ENCODE peak calls at places on chromosomes 5 and 9, in four cellular contexts. T is WTC11, D is H1, P is K562. Q is an unnamed sample.
A peak's percentile ranks its signal among the peaks of the same experiment; 100 is the strongest.

GRCh38 chr9:12784461-12785250 is 9.8 kb downstream of the LURAP1L start:
- DNase-seq in T (no peak), D (no peak), P (peak; percentile 48), Q (no peak)

GRCh38 chr9:88400021-88400420 is 11.8 kb downstream of the SPIN1 start:
- DNase-seq in T (no peak), D (peak; percentile 30), P (no peak), Q (no peak)

GRCh38 chr9:131188986-131189385 is 63.6 kb downstream of the NUP214 start:
- DNase-seq in T (no peak), D (no peak), P (no peak), Q (no peak)

GRCh38 chr5:2697446-2698200 is 53.9 kb downstream of the IRX2 start:
- DNase-seq in T (no peak), D (no peak), P (peak; percentile 15), Q (no peak)

GRCh38 chr9:93994132-93994531 is 39.0 kb upstream of the BARX1 start:
- DNase-seq in T (no peak), D (no peak), P (no peak), Q (no peak)

GRCh38 chr9:135440620-135441019 is 39.0 kb upstream of the PPP1R26 start:
- DNase-seq in T (peak; percentile 24), D (no peak), P (peak; percentile 91), Q (no peak)

GRCh38 chr5:175840050-175840841 is 31.1 kb upstream of the CPLX2 start:
- DNase-seq in T (no peak), D (no peak), P (peak; percentile 30), Q (no peak)

GRCh38 chr5:172110921-172111873 is 76.8 kb downstream of the STK10 start:
- DNase-seq in T (no peak), D (no peak), P (peak; percentile 50), Q (peak; percentile 59)

GRCh38 chr5:115262405-115263247 is at the start of gene PGGT1B:
- DNase-seq in T (peak; percentile 72), D (peak; percentile 86), P (peak; percentile 80), Q (peak; percentile 90)

GRCh38 chr5:169647566-169647965 is 10.5 kb downstream of the DOCK2 start:
- DNase-seq in T (no peak), D (no peak), P (no peak), Q (no peak)

DNA sequence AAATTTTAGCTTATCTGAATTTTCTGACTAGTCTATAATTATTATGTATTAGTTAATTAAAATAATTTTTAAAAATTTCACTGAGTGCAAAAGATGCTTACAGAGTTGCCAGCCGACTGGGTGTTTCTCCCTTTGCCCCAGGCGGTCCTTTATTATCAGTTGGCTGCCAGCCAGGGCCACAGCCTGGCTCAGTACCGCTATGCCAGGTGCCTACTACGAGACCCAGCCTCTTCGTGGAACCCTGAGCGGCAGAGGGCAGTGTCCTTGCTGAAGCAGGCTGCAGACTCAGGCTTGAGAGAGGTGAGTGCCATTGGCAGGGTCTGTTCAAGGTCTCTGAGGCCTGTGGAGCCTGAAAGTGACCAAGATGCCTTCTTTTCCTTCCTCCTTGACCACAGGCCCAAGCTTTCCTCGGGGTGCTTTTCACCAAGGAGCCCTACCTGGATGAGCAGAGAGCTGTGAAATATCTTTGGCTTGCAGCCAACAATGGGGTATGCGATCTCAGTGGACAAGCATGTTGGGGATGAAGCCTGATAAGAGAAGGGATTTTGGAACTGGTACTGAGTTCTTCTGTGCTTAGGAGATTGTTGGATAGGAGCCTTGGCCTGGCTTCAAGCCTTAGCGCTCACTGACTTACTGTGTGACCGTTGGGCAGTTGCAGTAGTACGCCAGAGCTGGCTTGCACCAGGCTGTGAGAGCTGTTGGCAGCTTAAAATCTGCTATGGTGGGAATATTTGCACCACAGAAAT is 10.6 kb downstream of the DELE1 start:
- DNase-seq in T (no peak), D (no peak), P (peak; percentile 16), Q (peak; percentile 84)
- TF ChIP-seq TEAD4 in T (no peak), D (no peak), P (no peak), Q (no peak)

GRCh38 chr5:159971514-159971913 is 37.4 kb upstream of the TTC1 start:
- DNase-seq in T (no peak), D (no peak), P (no peak), Q (no peak)
- TF ChIP-seq TEAD4 in T (no peak), D (no peak), P (no peak), Q (no peak)

GRCh38 chr5:131384181-131384580 is 120.3 kb downstream of the CDC42SE2 start:
- DNase-seq in T (no peak), D (no peak), P (peak; percentile 52), Q (no peak)

GRCh38 chr5:131382407-131383395 is 118.8 kb downstream of the CDC42SE2 start:
- DNase-seq in T (peak; percentile 12), D (no peak), P (peak; percentile 86), Q (peak; percentile 64)

GRCh38 chr5:131386124-131386523 is 122.3 kb downstream of the CDC42SE2 start:
- DNase-seq in T (no peak), D (no peak), P (no peak), Q (no peak)

GRCh38 chr5:131386779-131387178 is 122.9 kb downstream of the CDC42SE2 start:
- DNase-seq in T (no peak), D (no peak), P (no peak), Q (no peak)

GRCh38 chr5:131384616-131385214 is 120.9 kb downstream of the CDC42SE2 start:
- DNase-seq in T (no peak), D (no peak), P (peak; percentile 22), Q (no peak)
- TF ChIP-seq TEAD4 in T (no peak), D (no peak), P (no peak), Q (no peak)

DNA sequence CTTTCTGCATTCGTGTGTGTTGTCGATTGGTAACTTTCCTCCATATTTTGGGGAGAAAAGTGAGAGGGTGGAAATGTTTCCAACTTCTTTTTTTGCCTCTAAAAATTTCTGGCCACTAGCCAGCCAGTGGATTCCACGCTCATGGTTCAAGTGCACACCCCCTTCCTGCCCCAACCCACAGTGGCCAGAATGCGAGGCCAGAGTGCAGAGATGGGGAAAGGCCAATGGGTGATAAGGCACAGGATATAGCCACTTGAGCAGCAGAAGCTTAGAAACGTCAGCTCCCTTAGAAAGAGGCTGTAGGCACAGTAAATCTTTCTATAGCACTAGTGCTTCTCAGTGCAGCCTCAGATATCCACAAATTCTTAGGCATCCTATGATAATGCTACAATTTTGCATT is 75.8 kb upstream of the ADRB2 start:
- DNase-seq in T (no peak), D (no peak), P (peak; percentile 44), Q (no peak)
- TF ChIP-seq TEAD4 in T (no peak), D (no peak), P (no peak), Q (no peak)

GRCh38 chr5:36613241-36613640 is 6.8 kb downstream of the SLC1A3 start:
- DNase-seq in T (no peak), D (no peak), P (no peak), Q (no peak)
- TF ChIP-seq TEAD4 in T (no peak), D (no peak), P (no peak), Q (no peak)

GRCh38 chr9:21559402-21560280 is 77.5 kb upstream of the IFNE start:
- DNase-seq in T (peak; percentile 80), D (peak; percentile 79), P (no peak), Q (peak; percentile 56)

GRCh38 chr9:21560281-21560745 is 78.2 kb upstream of the IFNE start:
- DNase-seq in T (peak; percentile 11), D (no peak), P (no peak), Q (no peak)

GRCh38 chr9:21558079-21558478 is 76.0 kb upstream of the IFNE start:
- DNase-seq in T (no peak), D (no peak), P (no peak), Q (no peak)

GRCh38 chr9:21557428-21557768 is 75.3 kb upstream of the IFNE start:
- DNase-seq in T (no peak), D (no peak), P (no peak), Q (no peak)

GRCh38 chr9:21558627-21559401 is 76.7 kb upstream of the IFNE start:
- DNase-seq in T (peak; percentile 22), D (no peak), P (no peak), Q (no peak)
- TF ChIP-seq TEAD4 in T (no peak), D (no peak), P (no peak), Q (no peak)

GRCh38 chr5:143879646-143880045 is 67.7 kb downstream of the HMHB1 start:
- DNase-seq in T (no peak), D (no peak), P (no peak), Q (no peak)

GRCh38 chr5:143880178-143880577 is 68.2 kb downstream of the HMHB1 start:
- DNase-seq in T (no peak), D (no peak), P (no peak), Q (no peak)

GRCh38 chr5:143878430-143878829 is 66.5 kb downstream of the HMHB1 start:
- DNase-seq in T (no peak), D (no peak), P (no peak), Q (no peak)

GRCh38 chr5:143886621-143887301 is 74.8 kb downstream of the HMHB1 start:
- DNase-seq in T (no peak), D (no peak), P (no peak), Q (peak; percentile 12)

DNA sequence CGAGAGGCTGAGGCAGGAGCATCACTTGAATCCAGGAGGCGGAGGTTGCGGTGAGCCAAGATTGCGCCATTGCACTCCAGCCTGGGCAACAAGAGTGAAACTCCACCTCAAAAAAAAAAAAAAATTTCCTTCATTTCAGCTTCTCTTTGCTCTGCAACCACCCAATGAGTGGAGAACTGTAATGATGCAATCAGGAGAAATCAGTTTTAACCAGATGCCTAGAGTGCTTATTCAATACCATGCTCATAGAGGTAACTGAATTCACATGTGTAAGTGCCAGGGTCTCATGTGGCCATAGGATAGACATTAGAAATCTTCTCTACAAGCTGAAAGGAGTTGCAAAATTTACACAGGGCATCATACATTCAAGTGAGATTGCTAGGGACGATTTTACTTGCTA is 70.6 kb downstream of the HMHB1 start:
- DNase-seq in T (no peak), D (no peak), P (no peak), Q (no peak)
- TF ChIP-seq TEAD4 in T (no peak), D (no peak), P (no peak), Q (no peak)

DNA sequence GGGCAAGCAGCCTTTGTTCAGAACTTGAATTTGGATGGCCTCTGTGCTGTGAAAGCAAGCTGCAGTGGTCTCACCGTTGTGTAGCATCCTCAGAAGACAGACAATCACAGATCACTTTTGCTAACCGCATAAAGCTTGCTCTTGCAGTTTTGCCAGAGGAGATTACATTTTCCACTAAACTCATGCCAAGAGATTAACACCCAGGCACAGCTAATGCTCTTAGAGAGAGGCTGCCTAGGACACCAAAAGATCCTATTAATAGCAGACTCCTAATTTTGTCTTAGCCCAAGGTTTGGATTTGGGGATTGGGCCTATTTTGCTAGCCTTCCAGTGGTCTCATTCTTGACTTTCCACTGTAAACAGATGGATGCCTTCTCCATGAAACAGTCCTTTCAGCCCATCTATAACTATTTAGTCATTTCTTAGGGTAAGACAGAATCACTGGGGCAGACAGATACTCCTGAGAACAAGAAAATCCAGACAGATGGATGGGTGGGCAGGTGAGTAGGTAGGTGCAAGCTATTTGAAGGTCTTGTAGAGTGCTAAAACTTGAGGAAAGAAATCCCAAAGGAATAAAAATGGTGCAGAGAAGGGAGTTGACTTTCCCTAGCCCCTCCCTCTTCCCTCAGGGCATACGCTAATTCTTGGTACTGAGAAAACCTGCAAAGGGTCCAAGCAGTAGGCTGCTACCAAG is 506.2 kb downstream of the SPOCK1 start:
- DNase-seq in T (no peak), D (no peak), P (no peak), Q (no peak)
- TF ChIP-seq TEAD4 in T (no peak), D (no peak), P (no peak), Q (no peak)

GRCh38 chr9:76911971-76912370 is 6.1 kb upstream of the PRUNE2 start:
- DNase-seq in T (no peak), D (no peak), P (no peak), Q (no peak)
- TF ChIP-seq TEAD4 in T (no peak), D (no peak), P (no peak), Q (no peak)

Q was measured in SK-N-SH.